ENCODE peak calls at places on chromosome 10, in eight cellular contexts. One of them, this sample, is unnamed.

GRCh38 chr10:75239391-75239790 is 3.6 kb upstream of the COMTD1 start:
- DNase-seq in brain microvascular endothelial cell: no peak
- DNase-seq in epithelial cell of esophagus: no peak
- DNase-seq in ascending aorta: no peak
- DNase-seq in psoas muscle: no peak
- DNase-seq in adrenal gland: no peak
- DNase-seq in cardiac muscle cell: no peak
- DNase-seq in fibroblast of pulmonary artery: no peak
- DNase-seq in this sample: no peak

GRCh38 chr10:70222340-70222794 is 10.9 kb downstream of the PPA1 start:
- DNase-seq in cardiac muscle cell: no peak
- DNase-seq in fibroblast of pulmonary artery: no peak
- DNase-seq in psoas muscle: no peak
- DNase-seq in epithelial cell of esophagus: peak
- DNase-seq in adrenal gland: no peak
- DNase-seq in ascending aorta: no peak
- DNase-seq in brain microvascular endothelial cell: no peak
- DNase-seq in this sample: peak

GRCh38 chr10:103917326-103918052 is 495 bp downstream of the STN1 start:
- DNase-seq in psoas muscle: no peak
- DNase-seq in cardiac muscle cell: peak
- DNase-seq in epithelial cell of esophagus: peak
- DNase-seq in adrenal gland: no peak
- DNase-seq in ascending aorta: no peak
- DNase-seq in fibroblast of pulmonary artery: no peak
- DNase-seq in brain microvascular endothelial cell: peak
- DNase-seq in this sample: no peak

GRCh38 chr10:103114876-103115275 is 78.2 kb downstream of the NT5C2 start:
- DNase-seq in adrenal gland: no peak
- DNase-seq in psoas muscle: no peak
- DNase-seq in ascending aorta: no peak
- DNase-seq in brain microvascular endothelial cell: no peak
- DNase-seq in epithelial cell of esophagus: peak
- DNase-seq in fibroblast of pulmonary artery: no peak
- DNase-seq in cardiac muscle cell: no peak
- DNase-seq in this sample: no peak

GRCh38 chr10:987635-987905 is 664 bp upstream of the GTPBP4 start:
- DNase-seq in fibroblast of pulmonary artery: peak
- DNase-seq in ascending aorta: no peak
- DNase-seq in cardiac muscle cell: peak
- DNase-seq in psoas muscle: no peak
- DNase-seq in adrenal gland: no peak
- DNase-seq in epithelial cell of esophagus: peak
- DNase-seq in brain microvascular endothelial cell: peak
- DNase-seq in this sample: peak

GRCh38 chr10:17765602-17766001 is 13.6 kb downstream of the TMEM236 start:
- DNase-seq in fibroblast of pulmonary artery: no peak
- DNase-seq in psoas muscle: no peak
- DNase-seq in epithelial cell of esophagus: no peak
- DNase-seq in ascending aorta: no peak
- DNase-seq in brain microvascular endothelial cell: no peak
- DNase-seq in cardiac muscle cell: no peak
- DNase-seq in adrenal gland: no peak
- DNase-seq in this sample: no peak

GRCh38 chr10:42428534-42428933 is 209.8 kb downstream of the ZNF33B start:
- DNase-seq in epithelial cell of esophagus: peak
- DNase-seq in psoas muscle: no peak
- DNase-seq in adrenal gland: no peak
- DNase-seq in fibroblast of pulmonary artery: peak
- DNase-seq in cardiac muscle cell: no peak
- DNase-seq in ascending aorta: no peak
- DNase-seq in brain microvascular endothelial cell: no peak
- DNase-seq in this sample: no peak

GRCh38 chr10:94546058-94546595 is 539 bp downstream of the HELLS start:
- DNase-seq in adrenal gland: no peak
- DNase-seq in fibroblast of pulmonary artery: peak
- DNase-seq in cardiac muscle cell: peak
- DNase-seq in brain microvascular endothelial cell: peak
- DNase-seq in epithelial cell of esophagus: peak
- DNase-seq in ascending aorta: no peak
- DNase-seq in psoas muscle: no peak
- DNase-seq in this sample: peak

GRCh38 chr10:132971448-132972148 is 29.2 kb upstream of the CFAP46 start:
- DNase-seq in psoas muscle: peak
- DNase-seq in fibroblast of pulmonary artery: no peak
- DNase-seq in ascending aorta: no peak
- DNase-seq in brain microvascular endothelial cell: no peak
- DNase-seq in epithelial cell of esophagus: no peak
- DNase-seq in adrenal gland: no peak
- DNase-seq in cardiac muscle cell: peak
- DNase-seq in this sample: no peak

GRCh38 chr10:35781643-35782035 is 139.5 kb upstream of the FZD8 start:
- DNase-seq in adrenal gland: no peak
- DNase-seq in epithelial cell of esophagus: peak
- DNase-seq in fibroblast of pulmonary artery: peak
- DNase-seq in brain microvascular endothelial cell: no peak
- DNase-seq in ascending aorta: no peak
- DNase-seq in psoas muscle: no peak
- DNase-seq in cardiac muscle cell: no peak
- DNase-seq in this sample: no peak

GRCh38 chr10:11272915-11273389 is 255.3 kb downstream of the CELF2 start:
- DNase-seq in cardiac muscle cell: no peak
- DNase-seq in psoas muscle: no peak
- DNase-seq in fibroblast of pulmonary artery: no peak
- DNase-seq in adrenal gland: no peak
- DNase-seq in epithelial cell of esophagus: no peak
- DNase-seq in brain microvascular endothelial cell: no peak
- DNase-seq in ascending aorta: no peak
- DNase-seq in this sample: no peak

GRCh38 chr10:114498413-114499111 is 94.3 kb upstream of the AFAP1L2 start:
- DNase-seq in epithelial cell of esophagus: no peak
- DNase-seq in adrenal gland: no peak
- DNase-seq in brain microvascular endothelial cell: no peak
- DNase-seq in cardiac muscle cell: no peak
- DNase-seq in ascending aorta: no peak
- DNase-seq in fibroblast of pulmonary artery: no peak
- DNase-seq in psoas muscle: no peak
- DNase-seq in this sample: no peak
- H3K4me3 ChIP-seq in epithelial cell of esophagus: no peak
- H3K4me3 ChIP-seq in adrenal gland: no peak
- H3K4me3 ChIP-seq in brain microvascular endothelial cell: no peak
- H3K4me3 ChIP-seq in cardiac muscle cell: no peak
- H3K4me3 ChIP-seq in ascending aorta: no peak
- H3K4me3 ChIP-seq in fibroblast of pulmonary artery: no peak
- H3K4me3 ChIP-seq in psoas muscle: no peak
- H3K4me3 ChIP-seq in this sample: no peak

GRCh38 chr10:23530079-23530478 is 91.2 kb downstream of the OTUD1 start:
- DNase-seq in ascending aorta: no peak
- DNase-seq in cardiac muscle cell: no peak
- DNase-seq in psoas muscle: no peak
- DNase-seq in epithelial cell of esophagus: peak
- DNase-seq in brain microvascular endothelial cell: no peak
- DNase-seq in adrenal gland: no peak
- DNase-seq in fibroblast of pulmonary artery: peak
- DNase-seq in this sample: peak
- TF ChIP-seq CTCF in ascending aorta: peak
- TF ChIP-seq CTCF in cardiac muscle cell: peak
- TF ChIP-seq CTCF in psoas muscle: peak
- TF ChIP-seq CTCF in epithelial cell of esophagus: peak
- TF ChIP-seq CTCF in brain microvascular endothelial cell: peak
- TF ChIP-seq CTCF in adrenal gland: peak
- TF ChIP-seq CTCF in fibroblast of pulmonary artery: peak
- TF ChIP-seq CTCF in this sample: peak

GRCh38 chr10:121453160-121453559 is 145.1 kb downstream of the FGFR2 start:
- DNase-seq in epithelial cell of esophagus: no peak
- DNase-seq in psoas muscle: no peak
- DNase-seq in cardiac muscle cell: no peak
- DNase-seq in adrenal gland: no peak
- DNase-seq in brain microvascular endothelial cell: no peak
- DNase-seq in ascending aorta: no peak
- DNase-seq in fibroblast of pulmonary artery: no peak
- DNase-seq in this sample: no peak

GRCh38 chr10:121449457-121450045 is 148.7 kb downstream of the FGFR2 start:
- DNase-seq in cardiac muscle cell: no peak
- DNase-seq in psoas muscle: no peak
- DNase-seq in brain microvascular endothelial cell: no peak
- DNase-seq in epithelial cell of esophagus: no peak
- DNase-seq in ascending aorta: no peak
- DNase-seq in fibroblast of pulmonary artery: no peak
- DNase-seq in adrenal gland: no peak
- DNase-seq in this sample: no peak

GRCh38 chr10:121452581-121452980 is 145.7 kb downstream of the FGFR2 start:
- DNase-seq in ascending aorta: no peak
- DNase-seq in adrenal gland: no peak
- DNase-seq in cardiac muscle cell: no peak
- DNase-seq in fibroblast of pulmonary artery: no peak
- DNase-seq in psoas muscle: no peak
- DNase-seq in epithelial cell of esophagus: no peak
- DNase-seq in brain microvascular endothelial cell: no peak
- DNase-seq in this sample: no peak

GRCh38 chr10:121448768-121449456 is 149.3 kb downstream of the FGFR2 start:
- DNase-seq in psoas muscle: no peak
- DNase-seq in epithelial cell of esophagus: no peak
- DNase-seq in fibroblast of pulmonary artery: no peak
- DNase-seq in brain microvascular endothelial cell: no peak
- DNase-seq in cardiac muscle cell: no peak
- DNase-seq in adrenal gland: no peak
- DNase-seq in ascending aorta: no peak
- DNase-seq in this sample: no peak

DNA sequence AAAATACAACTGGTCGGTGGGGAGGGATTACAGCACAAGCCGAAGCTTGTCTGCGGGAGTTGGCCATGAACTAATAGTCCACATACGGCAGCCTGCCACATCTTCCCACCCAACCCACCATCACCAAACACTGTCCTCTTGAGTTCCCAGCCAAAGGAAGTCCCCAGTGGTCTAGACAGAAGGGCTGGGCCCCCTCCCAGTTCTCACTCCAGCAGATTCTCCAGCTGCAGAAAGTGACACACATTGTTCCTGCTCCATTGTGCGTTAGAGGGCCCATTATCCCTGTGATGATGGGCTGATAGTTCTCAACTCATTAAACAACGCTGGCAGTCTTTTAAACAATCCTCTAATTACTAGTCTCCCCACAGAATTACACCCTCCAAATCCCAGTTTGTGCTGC is 148.0 kb downstream of the FGFR2 start:
- DNase-seq in psoas muscle: no peak
- DNase-seq in brain microvascular endothelial cell: no peak
- DNase-seq in fibroblast of pulmonary artery: no peak
- DNase-seq in epithelial cell of esophagus: peak
- DNase-seq in adrenal gland: no peak
- DNase-seq in cardiac muscle cell: no peak
- DNase-seq in ascending aorta: no peak
- DNase-seq in this sample: no peak
- H3K4me3 ChIP-seq in psoas muscle: no peak
- H3K4me3 ChIP-seq in brain microvascular endothelial cell: no peak
- H3K4me3 ChIP-seq in fibroblast of pulmonary artery: no peak
- H3K4me3 ChIP-seq in epithelial cell of esophagus: no peak
- H3K4me3 ChIP-seq in adrenal gland: no peak
- H3K4me3 ChIP-seq in cardiac muscle cell: no peak
- H3K4me3 ChIP-seq in ascending aorta: no peak
- H3K4me3 ChIP-seq in this sample: no peak

DNA sequence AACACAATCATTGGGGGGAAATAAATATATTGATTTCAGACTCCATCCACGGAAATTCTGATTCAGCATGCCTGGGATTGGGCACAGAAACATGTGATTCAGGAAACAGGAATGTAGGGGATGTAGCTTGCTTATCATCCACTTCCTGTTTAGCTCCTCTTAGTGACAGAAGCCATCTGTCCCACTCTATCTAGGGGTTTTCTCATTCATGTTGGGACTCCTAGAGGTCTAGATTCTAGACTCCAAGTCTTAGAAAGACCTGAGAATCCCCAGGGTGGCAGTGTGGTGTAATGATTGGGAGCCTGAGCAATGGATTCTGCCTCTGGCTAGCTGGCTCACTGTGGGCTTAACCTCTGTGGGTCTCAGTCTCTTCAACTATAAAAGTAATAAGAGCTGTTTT is 67.9 kb downstream of the CDK1 start:
- DNase-seq in psoas muscle: no peak
- DNase-seq in epithelial cell of esophagus: peak
- DNase-seq in cardiac muscle cell: no peak
- DNase-seq in adrenal gland: peak
- DNase-seq in fibroblast of pulmonary artery: peak
- DNase-seq in ascending aorta: no peak
- DNase-seq in brain microvascular endothelial cell: peak
- DNase-seq in this sample: peak
- TF ChIP-seq CTCF in psoas muscle: no peak
- TF ChIP-seq CTCF in epithelial cell of esophagus: peak
- TF ChIP-seq CTCF in cardiac muscle cell: peak
- TF ChIP-seq CTCF in adrenal gland: no peak
- TF ChIP-seq CTCF in fibroblast of pulmonary artery: peak
- TF ChIP-seq CTCF in ascending aorta: no peak
- TF ChIP-seq CTCF in brain microvascular endothelial cell: peak
- TF ChIP-seq CTCF in this sample: no peak

GRCh38 chr10:101123085-101123814 is 7.8 kb upstream of the TLX1 start:
- DNase-seq in cardiac muscle cell: no peak
- DNase-seq in ascending aorta: no peak
- DNase-seq in fibroblast of pulmonary artery: no peak
- DNase-seq in adrenal gland: no peak
- DNase-seq in psoas muscle: peak
- DNase-seq in epithelial cell of esophagus: no peak
- DNase-seq in brain microvascular endothelial cell: no peak
- DNase-seq in this sample: no peak

GRCh38 chr10:101122270-101123084 is 8.6 kb upstream of the TLX1 start:
- DNase-seq in adrenal gland: no peak
- DNase-seq in epithelial cell of esophagus: no peak
- DNase-seq in fibroblast of pulmonary artery: no peak
- DNase-seq in brain microvascular endothelial cell: no peak
- DNase-seq in psoas muscle: peak
- DNase-seq in cardiac muscle cell: no peak
- DNase-seq in ascending aorta: no peak
- DNase-seq in this sample: no peak

GRCh38 chr10:101120884-101121660 is 10.0 kb upstream of the TLX1 start:
- DNase-seq in adrenal gland: no peak
- DNase-seq in ascending aorta: no peak
- DNase-seq in cardiac muscle cell: no peak
- DNase-seq in fibroblast of pulmonary artery: no peak
- DNase-seq in psoas muscle: peak
- DNase-seq in epithelial cell of esophagus: no peak
- DNase-seq in brain microvascular endothelial cell: no peak
- DNase-seq in this sample: no peak

GRCh38 chr10:101120520-101120883 is 10.6 kb upstream of the TLX1 start:
- DNase-seq in brain microvascular endothelial cell: no peak
- DNase-seq in cardiac muscle cell: no peak
- DNase-seq in adrenal gland: no peak
- DNase-seq in fibroblast of pulmonary artery: no peak
- DNase-seq in ascending aorta: no peak
- DNase-seq in psoas muscle: peak
- DNase-seq in epithelial cell of esophagus: no peak
- DNase-seq in this sample: no peak

GRCh38 chr10:101121661-101122045 is 9.4 kb upstream of the TLX1 start:
- DNase-seq in cardiac muscle cell: no peak
- DNase-seq in fibroblast of pulmonary artery: no peak
- DNase-seq in psoas muscle: peak
- DNase-seq in adrenal gland: no peak
- DNase-seq in epithelial cell of esophagus: no peak
- DNase-seq in brain microvascular endothelial cell: no peak
- DNase-seq in ascending aorta: no peak
- DNase-seq in this sample: no peak
- H3K4me3 ChIP-seq in cardiac muscle cell: no peak
- H3K4me3 ChIP-seq in fibroblast of pulmonary artery: no peak
- H3K4me3 ChIP-seq in psoas muscle: peak
- H3K4me3 ChIP-seq in adrenal gland: no peak
- H3K4me3 ChIP-seq in epithelial cell of esophagus: no peak
- H3K4me3 ChIP-seq in brain microvascular endothelial cell: no peak
- H3K4me3 ChIP-seq in ascending aorta: peak
- H3K4me3 ChIP-seq in this sample: no peak

This sample was measured in astrocyte of the spinal cord.